ENCODE peak calls at places on chromosomes 6 and 20, in eight cellular contexts. B, E, O, S, I, M, N and P are unnamed samples.
A peak's percentile ranks its signal among the peaks of the same experiment; 100 is the strongest.

GRCh38 chr6:166005401-166005845 is 162.2 kb downstream of the TBXT start:
- DNase-seq in B (no peak), E (no peak), O (peak; percentile 89), S (no peak), I (no peak), M (peak; percentile 72), N (no peak), P (peak; percentile 63)

GRCh38 chr20:25991051-25991755 is 294.6 kb upstream of the ZNF337 start:
- DNase-seq in B (no peak), E (no peak), O (no peak), S (no peak), I (no peak), M (no peak), N (no peak), P (no peak)

GRCh38 chr6:158185729-158186456 is 17.7 kb downstream of the GTF2H5 start:
- DNase-seq in B (no peak), E (no peak), O (no peak), S (no peak), I (no peak), M (no peak), N (no peak), P (peak; percentile 64)

GRCh38 chr6:123788319-123788718 is 15.3 kb upstream of the NKAIN2 start:
- DNase-seq in B (no peak), E (no peak), O (no peak), S (no peak), I (no peak), M (no peak), N (no peak), P (no peak)

GRCh38 chr6:143160008-143160407 is 99.3 kb downstream of the AIG1 start:
- DNase-seq in B (no peak), E (no peak), O (no peak), S (no peak), I (no peak), M (no peak), N (no peak), P (no peak)

GRCh38 chr6:3813150-3813780 is 35.9 kb upstream of the FAM50B start:
- DNase-seq in B (no peak), E (no peak), O (peak; percentile 75), S (peak; percentile 55), I (no peak), M (peak; percentile 32), N (peak; percentile 75), P (peak; percentile 37)

GRCh38 chr6:136920216-136920857 is 1.8 kb upstream of the SLC35D3 start:
- DNase-seq in B (no peak), E (no peak), O (no peak), S (peak; percentile 53), I (no peak), M (no peak), N (no peak), P (no peak)

GRCh38 chr6:4270799-4271198 is 135.4 kb upstream of the ECI2 start:
- DNase-seq in B (no peak), E (no peak), O (no peak), S (no peak), I (no peak), M (no peak), N (no peak), P (peak; percentile 88)

GRCh38 chr6:43495409-43495941 is 14.7 kb downstream of the LRRC73 start:
- DNase-seq in B (no peak), E (no peak), O (no peak), S (peak; percentile 38), I (no peak), M (no peak), N (no peak), P (no peak)

GRCh38 chr6:39861663-39862062 is 69.5 kb downstream of the DAAM2 start:
- DNase-seq in B (no peak), E (no peak), O (peak; percentile 8), S (no peak), I (no peak), M (no peak), N (no peak), P (no peak)

GRCh38 chr6:148747493-148748160 is 797 bp downstream of the UST start:
- DNase-seq in B (peak; percentile 69), E (peak; percentile 58), O (peak; percentile 78), S (no peak), I (no peak), M (peak; percentile 5), N (peak; percentile 72), P (peak; percentile 42)

GRCh38 chr20:11144114-11144513 is 470.3 kb upstream of the JAG1 start:
- DNase-seq in B (no peak), E (no peak), O (peak; percentile 72), S (no peak), I (no peak), M (no peak), N (peak; percentile 64), P (peak; percentile 94)

GRCh38 chr6:4242593-4242992 is 107.2 kb upstream of the ECI2 start:
- DNase-seq in B (no peak), E (no peak), O (no peak), S (no peak), I (no peak), M (no peak), N (no peak), P (no peak)

GRCh38 chr20:47748069-47748468 is 37.2 kb downstream of the SULF2 start:
- DNase-seq in B (no peak), E (no peak), O (no peak), S (no peak), I (no peak), M (no peak), N (no peak), P (no peak)

GRCh38 chr6:46959419-46959818 is 37.7 kb upstream of the ADGRF5 start:
- DNase-seq in B (no peak), E (no peak), O (no peak), S (no peak), I (no peak), M (no peak), N (no peak), P (no peak)

GRCh38 chr6:28335040-28335563 is 846 bp downstream of the ZSCAN31 start:
- DNase-seq in B (no peak), E (no peak), O (no peak), S (no peak), I (no peak), M (no peak), N (no peak), P (no peak)

GRCh38 chr6:167247814-167248595 is 43.1 kb upstream of the UNC93A start:
- DNase-seq in B (no peak), E (no peak), O (no peak), S (no peak), I (no peak), M (no peak), N (no peak), P (no peak)

GRCh38 chr6:149855040-149855654 is 9.0 kb downstream of the LRP11 start:
- DNase-seq in B (peak; percentile 50), E (no peak), O (no peak), S (no peak), I (no peak), M (peak; percentile 89), N (no peak), P (peak; percentile 88)

GRCh38 chr6:63807056-63807455 is 171.5 kb downstream of the PHF3 start:
- DNase-seq in B (no peak), E (no peak), O (no peak), S (peak; percentile 30), I (no peak), M (peak; percentile 23), N (no peak), P (no peak)

GRCh38 chr20:17841751-17842191 is 126.8 kb downstream of the SNX5 start:
- DNase-seq in B (no peak), E (no peak), O (peak; percentile 90), S (no peak), I (no peak), M (no peak), N (peak; percentile 76), P (peak; percentile 85)

GRCh38 chr6:159723259-159723658 is 4.0 kb upstream of the WTAP start:
- DNase-seq in B (no peak), E (no peak), O (no peak), S (no peak), I (no peak), M (no peak), N (no peak), P (no peak)

GRCh38 chr6:159722655-159723054 is 4.7 kb upstream of the WTAP start:
- DNase-seq in B (no peak), E (no peak), O (no peak), S (no peak), I (no peak), M (no peak), N (no peak), P (no peak)

GRCh38 chr6:159719287-159719686 is 8.0 kb upstream of the WTAP start:
- DNase-seq in B (no peak), E (no peak), O (no peak), S (peak; percentile 48), I (no peak), M (no peak), N (no peak), P (no peak)

GRCh38 chr6:159718634-159719033 is 8.7 kb upstream of the WTAP start:
- DNase-seq in B (no peak), E (no peak), O (no peak), S (no peak), I (no peak), M (no peak), N (no peak), P (no peak)

GRCh38 chr6:159720708-159721107 is 6.6 kb upstream of the WTAP start:
- DNase-seq in B (no peak), E (peak; percentile 49), O (no peak), S (peak; percentile 42), I (peak; percentile 49), M (peak; percentile 53), N (no peak), P (peak; percentile 51)
- TF ChIP-seq CTCF in B (peak; percentile 37), E (peak; percentile 33), O (no peak), S (peak; percentile 37), I (peak; percentile 26), M (peak; percentile 45), N (peak; percentile 12), P (peak; percentile 49)

GRCh38 chr6:42021847-42022754 is 28.2 kb upstream of the TAF8 start:
- DNase-seq in B (no peak), E (no peak), O (no peak), S (no peak), I (no peak), M (no peak), N (no peak), P (peak; percentile 55)
- H3K4me3 ChIP-seq in B (no peak overlapping the region), E (no peak overlapping the region), O (no peak overlapping the region), S (no peak overlapping the region), I (no peak overlapping the region), M (no peak overlapping the region), N (no peak overlapping the region), P (no peak overlapping the region)

DNA sequence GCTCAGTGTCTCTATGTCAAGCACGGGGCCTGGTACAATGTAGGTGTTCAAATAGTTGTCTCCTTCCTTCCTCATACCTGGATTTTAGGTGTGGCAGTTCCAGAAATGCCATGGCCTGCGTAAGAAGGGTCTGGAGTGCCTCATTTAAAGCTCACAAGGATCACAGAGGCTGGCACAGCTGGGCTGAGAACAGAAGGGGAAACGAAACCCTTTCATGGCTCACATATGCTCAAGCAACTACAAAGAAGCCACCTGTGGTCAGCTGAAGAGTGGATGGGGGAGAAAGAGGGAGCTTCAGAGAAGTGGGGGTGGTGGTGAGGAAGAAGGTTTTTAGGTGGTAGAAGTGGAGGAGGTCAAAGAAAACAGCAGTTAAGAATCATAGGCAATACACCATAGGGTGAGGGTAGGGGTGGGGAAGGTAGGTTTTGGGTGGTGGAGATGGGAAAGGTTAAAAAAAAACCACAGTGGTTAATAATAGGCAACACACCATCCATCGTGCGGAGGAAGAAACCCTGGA is 17.0 kb upstream of the TOP1 start:
- DNase-seq in B (peak; percentile 59), E (no peak), O (no peak), S (peak; percentile 62), I (peak; percentile 94), M (no peak), N (peak; percentile 57), P (no peak)
- TF ChIP-seq CTCF in B (no peak), E (no peak), O (no peak), S (no peak), I (no peak), M (no peak), N (no peak), P (no peak)

GRCh38 chr20:51403465-51404220 is 138.9 kb downstream of the NFATC2 start:
- DNase-seq in B (no peak), E (no peak), O (no peak), S (no peak), I (no peak), M (no peak), N (no peak), P (no peak)
- H3K4me3 ChIP-seq in B (no peak overlapping the region), E (no peak overlapping the region), O (no peak overlapping the region), S (no peak overlapping the region), I (no peak overlapping the region), M (no peak overlapping the region), N (no peak overlapping the region), P (no peak overlapping the region)